ENCODE peak calls at places on chromosomes 2 and 18, in six cellular contexts. L, C, O, U, Z and N are unnamed samples.

GRCh38 chr18:57898506-57899124 is 95.5 kb upstream of the ATP8B1 start:
- DNase-seq in L (no peak), C (no peak), O (no peak), U (no peak), Z (peak; percentile 78), N (peak; percentile 55)

GRCh38 chr2:42967959-42968674 is 175.7 kb upstream of the HAAO start:
- DNase-seq in L (no peak), C (no peak), O (peak; percentile 83), U (no peak), Z (peak; percentile 98), N (peak; percentile 80)

GRCh38 chr2:230575640-230576324 is 136.9 kb upstream of the CAB39 start:
- DNase-seq in L (no peak), C (no peak), O (no peak), U (peak; percentile 11), Z (no peak), N (no peak)

GRCh38 chr2:46439582-46439981 is 39.8 kb upstream of the TMEM247 start:
- DNase-seq in L (no peak), C (no peak), O (no peak), U (peak; percentile 59), Z (no peak), N (no peak)

GRCh38 chr2:165582409-165582808 is 112.9 kb downstream of the CSRNP3 start:
- DNase-seq in L (no peak), C (no peak), O (peak; percentile 21), U (no peak), Z (peak; percentile 49), N (peak; percentile 49)

GRCh38 chr2:150812664-150813408 is 325.4 kb upstream of the RND3 start:
- DNase-seq in L (no peak), C (no peak), O (no peak), U (no peak), Z (no peak), N (no peak)

GRCh38 chr2:239528883-239529282 is 128.1 kb upstream of the HDAC4 start:
- DNase-seq in L (no peak), C (no peak), O (no peak), U (no peak), Z (no peak), N (no peak)

GRCh38 chr2:11802782-11803191 is 56.4 kb downstream of the LPIN1 start:
- DNase-seq in L (no peak), C (no peak), O (no peak), U (no peak), Z (peak; percentile 36), N (peak; percentile 76)

GRCh38 chr2:222521099-222521498 is 96.8 kb downstream of the SGPP2 start:
- DNase-seq in L (no peak), C (no peak), O (no peak), U (no peak), Z (no peak), N (no peak)

GRCh38 chr2:72765997-72766609 is 59.7 kb downstream of the EXOC6B start:
- DNase-seq in L (no peak), C (no peak), O (no peak), U (no peak), Z (peak; percentile 86), N (peak; percentile 29)

GRCh38 chr2:195319548-195320415 is 337.2 kb upstream of the SLC39A10 start:
- DNase-seq in L (no peak), C (no peak), O (no peak), U (no peak), Z (no peak), N (no peak)

GRCh38 chr2:104872866-104873688 is 19.2 kb downstream of the POU3F3 start:
- DNase-seq in L (peak; percentile 70), C (peak; percentile 93), O (no peak), U (no peak), Z (peak; percentile 58), N (peak; percentile 66)

GRCh38 chr2:76157531-76157930 is 446.8 kb upstream of the GCFC2 start:
- DNase-seq in L (no peak), C (no peak), O (no peak), U (no peak), Z (no peak), N (no peak)

GRCh38 chr2:239279508-239280295 is 121.1 kb downstream of the HDAC4 start:
- DNase-seq in L (no peak), C (peak; percentile 50), O (peak; percentile 19), U (no peak), Z (no peak), N (no peak)

GRCh38 chr18:8854550-8854949 is 149.2 kb downstream of the MTCL1 start:
- DNase-seq in L (no peak), C (no peak), O (no peak), U (no peak), Z (no peak), N (no peak)

GRCh38 chr2:120254178-120254577 is 1.5 kb downstream of the RALB start:
- DNase-seq in L (no peak), C (peak; percentile 9), O (no peak), U (no peak), Z (peak; percentile 33), N (no peak)
- H3K4me3 ChIP-seq in L (peak overlapping the region; percentile 79), C (peak overlapping the region; percentile 76), O (peak overlapping the region; percentile 86), U (peak overlapping the region; percentile 74), Z (peak overlapping the region; percentile 86), N (peak overlapping the region; percentile 87)

GRCh38 chr2:23347516-23348481 is 37.2 kb upstream of the KLHL29 start:
- DNase-seq in L (no peak), C (no peak), O (no peak), U (no peak), Z (no peak), N (no peak)

GRCh38 chr2:23349508-23349907 is 35.5 kb upstream of the KLHL29 start:
- DNase-seq in L (no peak), C (no peak), O (no peak), U (no peak), Z (no peak), N (no peak)

GRCh38 chr2:23350026-23350791 is 34.8 kb upstream of the KLHL29 start:
- DNase-seq in L (no peak), C (no peak), O (no peak), U (no peak), Z (no peak), N (no peak)

GRCh38 chr2:23351388-23352141 is 33.4 kb upstream of the KLHL29 start:
- DNase-seq in L (peak; percentile 85), C (peak; percentile 96), O (peak; percentile 80), U (peak; percentile 14), Z (peak; percentile 82), N (peak; percentile 85)

DNA sequence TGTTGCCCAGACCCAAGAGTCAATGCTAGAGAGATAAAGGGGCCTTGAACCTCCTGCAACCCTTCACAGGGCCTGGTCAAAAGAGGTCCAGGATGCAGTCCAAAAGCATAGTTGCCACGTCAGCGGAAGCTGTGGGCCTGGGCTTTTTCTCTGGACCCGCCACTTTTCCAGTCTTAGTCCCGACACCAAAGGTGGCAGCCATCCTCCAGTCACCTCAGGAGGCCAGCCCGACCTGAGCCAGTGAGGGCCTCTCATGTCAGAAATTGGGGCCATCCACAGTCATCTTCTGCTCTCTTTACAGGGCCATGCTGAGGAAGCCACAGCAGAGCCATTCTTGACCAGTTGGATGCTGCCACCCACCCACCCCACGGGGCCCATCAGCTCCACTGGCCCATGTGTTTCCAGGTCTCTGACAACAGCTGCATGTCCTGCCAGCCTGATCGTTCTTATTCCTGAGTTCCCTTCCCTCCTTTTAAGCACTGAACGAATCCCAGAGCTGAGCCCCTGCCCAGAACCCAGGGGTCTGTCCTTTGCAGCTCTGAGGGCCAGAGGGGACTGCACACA is 34.1 kb upstream of the KLHL29 start:
- DNase-seq in L (no peak), C (no peak), O (no peak), U (no peak), Z (no peak), N (no peak)
- H3K4me3 ChIP-seq in L (no peak overlapping the region), C (no peak overlapping the region), O (peak overlapping the region; percentile 24), U (no peak overlapping the region), Z (no peak overlapping the region), N (no peak overlapping the region)

DNA sequence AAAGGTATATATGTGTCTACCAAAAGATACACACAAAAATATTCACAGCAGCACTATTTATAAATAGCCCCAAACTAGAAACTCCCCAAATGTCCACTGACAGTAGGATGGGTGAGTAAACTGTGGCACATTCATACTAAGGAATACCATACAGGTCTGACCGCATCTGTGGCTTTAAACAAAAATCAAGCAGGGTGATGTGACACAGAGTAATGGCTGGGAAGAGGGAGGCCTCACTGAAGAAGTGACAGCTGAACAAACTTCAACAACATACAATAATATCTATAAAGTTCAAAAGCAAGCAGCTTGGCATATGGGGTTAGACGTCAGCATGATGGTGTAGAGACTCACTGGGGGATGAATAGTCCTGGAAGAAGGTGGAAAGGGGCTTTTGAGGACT is 115.1 kb upstream of the PPP1CB start:
- DNase-seq in L (no peak), C (no peak), O (no peak), U (no peak), Z (no peak), N (no peak)
- H3K4me3 ChIP-seq in L (no peak overlapping the region), C (no peak overlapping the region), O (no peak overlapping the region), U (no peak overlapping the region), Z (no peak overlapping the region), N (no peak overlapping the region)

GRCh38 chr18:79422022-79422782 is 26.5 kb downstream of the NFATC1 start:
- DNase-seq in L (no peak), C (no peak), O (peak; percentile 58), U (no peak), Z (peak; percentile 47), N (no peak)

GRCh38 chr18:79423211-79424007 is 27.7 kb downstream of the NFATC1 start:
- DNase-seq in L (no peak), C (no peak), O (no peak), U (no peak), Z (no peak), N (no peak)

GRCh38 chr18:79421275-79421857 is 25.6 kb downstream of the NFATC1 start:
- DNase-seq in L (no peak), C (no peak), O (no peak), U (no peak), Z (no peak), N (no peak)

GRCh38 chr18:79424008-79424565 is 28.4 kb downstream of the NFATC1 start:
- DNase-seq in L (no peak), C (no peak), O (peak; percentile 67), U (no peak), Z (peak; percentile 20), N (no peak)

DNA sequence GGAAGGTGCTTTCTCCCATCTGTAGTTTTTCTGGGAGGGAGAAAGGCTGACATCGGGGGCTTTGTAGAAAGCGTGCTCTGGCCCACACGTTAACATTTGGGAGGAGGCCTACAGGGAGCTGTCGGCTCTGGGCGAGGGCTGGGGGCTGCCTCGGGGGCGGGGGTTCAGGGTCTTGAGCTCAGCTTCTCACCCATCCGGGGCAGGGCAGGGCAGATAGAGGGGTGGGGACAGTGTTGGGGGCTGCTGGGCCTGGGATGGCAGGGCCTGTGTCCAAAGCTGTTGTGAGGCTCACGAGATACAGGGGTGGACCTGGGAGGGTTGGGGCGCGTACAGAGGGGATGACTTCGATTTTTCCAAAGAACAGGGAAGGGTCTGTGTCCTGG is 27.0 kb downstream of the NFATC1 start:
- DNase-seq in L (no peak), C (no peak), O (no peak), U (no peak), Z (no peak), N (no peak)
- H3K4me3 ChIP-seq in L (no peak overlapping the region), C (no peak overlapping the region), O (no peak overlapping the region), U (no peak overlapping the region), Z (no peak overlapping the region), N (no peak overlapping the region)